ENCODE peak calls at places on chromosome 10, in ten cellular contexts. Y, Z, M, N, T, L, B, V, E and A are unnamed samples.

GRCh38 chr10:9613338-9613737 is 1404.3 kb upstream of the CELF2 start:
- DNase-seq in Y (no peak), Z (no peak), M (no peak), N (no peak), T (no peak), L (no peak), B (no peak), V (no peak), E (no peak), A (no peak)

GRCh38 chr10:66283874-66284464 is 641.9 kb upstream of the LRRTM3 start:
- DNase-seq in Y (no peak), Z (no peak), M (no peak), N (no peak), T (no peak), L (no peak), B (no peak), V (no peak), E (no peak), A (no peak)

GRCh38 chr10:46546591-46547330 is 9.7 kb downstream of the GPRIN2 start:
- DNase-seq in Y (peak), Z (no peak), M (no peak), N (no peak), T (no peak), L (no peak), B (no peak), V (no peak), E (no peak), A (peak)

GRCh38 chr10:46536171-46536570 is 20.3 kb downstream of the GPRIN2 start:
- DNase-seq in Y (peak), Z (no peak), M (no peak), N (no peak), T (no peak), L (no peak), B (no peak), V (no peak), E (no peak), A (no peak)

GRCh38 chr10:104582604-104582951 is 58.5 kb upstream of the SORCS3 start:
- DNase-seq in Y (no peak), Z (no peak), M (peak), N (no peak), T (peak), L (peak), B (no peak), V (no peak), E (no peak), A (peak)

GRCh38 chr10:75399461-75400162 is 2.0 kb downstream of the ZNF503 start:
- DNase-seq in Y (peak), Z (peak), M (peak), N (no peak), T (peak), L (peak), B (peak), V (peak), E (no peak), A (peak)

GRCh38 chr10:95133016-95133752 is 60.9 kb upstream of the ACSM6 start:
- DNase-seq in Y (peak), Z (peak), M (peak), N (peak), T (peak), L (peak), B (peak), V (peak), E (peak), A (peak)

GRCh38 chr10:8079126-8079525 is 24.6 kb downstream of the GATA3 start:
- DNase-seq in Y (no peak), Z (no peak), M (no peak), N (no peak), T (no peak), L (no peak), B (no peak), V (no peak), E (no peak), A (no peak)

GRCh38 chr10:65628777-65629176 is 1297.1 kb upstream of the LRRTM3 start:
- DNase-seq in Y (no peak), Z (no peak), M (no peak), N (no peak), T (no peak), L (no peak), B (no peak), V (no peak), E (no peak), A (no peak)

GRCh38 chr10:80357000-80357803 is 621 bp downstream of the DYDC2 start:
- DNase-seq in Y (peak), Z (no peak), M (peak), N (no peak), T (peak), L (peak), B (no peak), V (no peak), E (no peak), A (peak)

GRCh38 chr10:83897626-83898025 is 241.7 kb upstream of the GHITM start:
- DNase-seq in Y (no peak), Z (no peak), M (no peak), N (no peak), T (no peak), L (no peak), B (no peak), V (no peak), E (no peak), A (peak)

GRCh38 chr10:72564596-72564995 is 61.3 kb downstream of the MICU1 start:
- DNase-seq in Y (no peak), Z (no peak), M (no peak), N (no peak), T (no peak), L (peak), B (no peak), V (no peak), E (no peak), A (no peak)

GRCh38 chr10:31368724-31369123 is 49.7 kb downstream of the ZEB1 start:
- DNase-seq in Y (no peak), Z (no peak), M (no peak), N (no peak), T (no peak), L (no peak), B (no peak), V (no peak), E (no peak), A (no peak)

GRCh38 chr10:7697304-7697822 is 5.8 kb upstream of the ITIH2 start:
- DNase-seq in Y (no peak), Z (no peak), M (no peak), N (no peak), T (no peak), L (peak), B (no peak), V (no peak), E (no peak), A (no peak)

GRCh38 chr10:101228682-101229274 is 485 bp downstream of the LBX1 start:
- DNase-seq in Y (no peak), Z (no peak), M (no peak), N (no peak), T (peak), L (no peak), B (no peak), V (no peak), E (no peak), A (peak)

GRCh38 chr10:93030409-93030808 is 30.2 kb upstream of the CYP26C1 start:
- DNase-seq in Y (no peak), Z (no peak), M (no peak), N (no peak), T (no peak), L (peak), B (no peak), V (no peak), E (no peak), A (no peak)